ENCODE peak calls at places on chromosomes 1 and 21, in seven cellular contexts. C is kidney epithelial cell, M is NB4, A is brain microvascular endothelial cell, R is uterus, B is AG09309, J is endothelial cell of umbilical vein. W is an unnamed sample.

GRCh38 chr1:6489799-6490180 is 1.7 kb downstream of the PLEKHG5 start:
- DNase-seq in C (no peak), M (peak; percentile 85), A (peak; percentile 47), R (peak; percentile 42), B (no peak), J (peak; percentile 71), W (no peak)

GRCh38 chr1:36652586-36652985 is 169.9 kb upstream of the CSF3R start:
- DNase-seq in C (no peak), M (peak; percentile 41), A (no peak), R (no peak), B (no peak), J (no peak), W (no peak)

GRCh38 chr21:41973861-41974751 is 20.3 kb upstream of the C2CD2 start:
- DNase-seq in C (no peak), M (peak; percentile 89), A (no peak), R (peak; percentile 40), B (no peak), J (peak; percentile 14), W (no peak)

GRCh38 chr1:39625462-39626273 is 13.8 kb downstream of the HEYL start:
- DNase-seq in C (no peak), M (peak; percentile 95), A (peak; percentile 76), R (peak; percentile 93), B (no peak), J (no peak), W (no peak)

GRCh38 chr1:11339346-11340247 is 66.6 kb downstream of the UBIAD1 start:
- DNase-seq in C (no peak), M (no peak), A (no peak), R (no peak), B (no peak), J (no peak), W (no peak)

GRCh38 chr21:37166733-37167132 is 93.7 kb downstream of the TTC3 start:
- DNase-seq in C (no peak), M (peak; percentile 35), A (no peak), R (no peak), B (no peak), J (peak; percentile 43), W (no peak)

GRCh38 chr1:48039088-48040049 is 42.2 kb upstream of the TRABD2B start:
- DNase-seq in C (peak; percentile 70), M (no peak), A (no peak), R (no peak), B (no peak), J (no peak), W (no peak)

GRCh38 chr1:97507863-97508262 is 413.0 kb downstream of the DPYD start:
- DNase-seq in C (no peak), M (no peak), A (no peak), R (no peak), B (no peak), J (no peak), W (no peak)

GRCh38 chr1:29789221-29789909 is 553.0 kb downstream of the PTPRU start:
- DNase-seq in C (peak; percentile 21), M (no peak), A (no peak), R (no peak), B (no peak), J (no peak), W (no peak)

GRCh38 chr1:169325117-169325516 is 42.5 kb downstream of the NME7 start:
- DNase-seq in C (no peak), M (no peak), A (no peak), R (no peak), B (no peak), J (no peak), W (no peak)

GRCh38 chr1:54926955-54927354 is 40.0 kb upstream of the DHCR24 start:
- DNase-seq in C (no peak), M (no peak), A (no peak), R (no peak), B (no peak), J (no peak), W (no peak)

GRCh38 chr1:201307239-201307638 is 23.9 kb downstream of the PKP1 start:
- DNase-seq in C (no peak), M (no peak), A (no peak), R (no peak), B (no peak), J (no peak), W (no peak)

GRCh38 chr1:167057297-167057688 is 32.9 kb downstream of the GPA33 start:
- DNase-seq in C (no peak), M (peak; percentile 59), A (peak; percentile 34), R (no peak), B (no peak), J (no peak), W (no peak)

GRCh38 chr21:35697321-35697808 is 363.0 kb downstream of the SETD4 start:
- DNase-seq in C (no peak), M (no peak), A (peak; percentile 63), R (no peak), B (no peak), J (no peak), W (no peak)

GRCh38 chr21:43790053-43790524 is 712 bp downstream of the RRP1 start:
- DNase-seq in C (no peak), M (no peak), A (no peak), R (no peak), B (no peak), J (peak; percentile 12), W (no peak)

GRCh38 chr1:151211972-151212705 is 13.8 kb downstream of the PIP5K1A start:
- DNase-seq in C (no peak), M (no peak), A (no peak), R (no peak), B (no peak), J (no peak), W (no peak)

GRCh38 chr1:117501275-117501674 is 104.6 kb upstream of the TENT5C start:
- DNase-seq in C (no peak), M (no peak), A (peak; percentile 76), R (no peak), B (no peak), J (no peak), W (peak; percentile 41)

GRCh38 chr21:32562426-32562825 is 22.9 kb downstream of the TCP10L start:
- DNase-seq in C (peak; percentile 10), M (no peak), A (peak; percentile 56), R (peak; percentile 81), B (peak; percentile 72), J (peak; percentile 84), W (peak; percentile 50)

GRCh38 chr21:34908424-34909055 is 140.6 kb downstream of the RUNX1 start:
- DNase-seq in C (no peak), M (peak; percentile 99), A (no peak), R (peak; percentile 33), B (no peak), J (no peak), W (no peak)

GRCh38 chr1:19448491-19449439 is 36.6 kb downstream of the CAPZB start:
- DNase-seq in C (peak; percentile 90), M (no peak), A (no peak), R (peak; percentile 78), B (peak; percentile 88), J (peak; percentile 66), W (peak; percentile 51)

GRCh38 chr1:20153000-20153418 is 13.9 kb downstream of the PLA2G2F start:
- DNase-seq in C (no peak), M (peak; percentile 45), A (no peak), R (no peak), B (no peak), J (no peak), W (no peak)

GRCh38 chr1:3116150-3116510 is 47.1 kb downstream of the PRDM16 start:
- DNase-seq in C (no peak), M (no peak), A (no peak), R (no peak), B (no peak), J (no peak), W (no peak)

GRCh38 chr1:3114846-3115245 is 45.8 kb downstream of the PRDM16 start:
- DNase-seq in C (no peak), M (no peak), A (no peak), R (no peak), B (no peak), J (no peak), W (no peak)

GRCh38 chr1:3114131-3114744 is 45.2 kb downstream of the PRDM16 start:
- DNase-seq in C (no peak), M (no peak), A (no peak), R (no peak), B (no peak), J (no peak), W (no peak)

GRCh38 chr1:3116560-3116959 is 47.6 kb downstream of the PRDM16 start:
- DNase-seq in C (no peak), M (no peak), A (no peak), R (no peak), B (no peak), J (no peak), W (no peak)

GRCh38 chr1:3115275-3116149 is 46.5 kb downstream of the PRDM16 start:
- DNase-seq in C (no peak), M (no peak), A (no peak), R (no peak), B (no peak), J (no peak), W (no peak)
- TF ChIP-seq CTCF in C (no peak), M (no peak), A (no peak), R (no peak), B (no peak), J (no peak), W (no peak)

DNA sequence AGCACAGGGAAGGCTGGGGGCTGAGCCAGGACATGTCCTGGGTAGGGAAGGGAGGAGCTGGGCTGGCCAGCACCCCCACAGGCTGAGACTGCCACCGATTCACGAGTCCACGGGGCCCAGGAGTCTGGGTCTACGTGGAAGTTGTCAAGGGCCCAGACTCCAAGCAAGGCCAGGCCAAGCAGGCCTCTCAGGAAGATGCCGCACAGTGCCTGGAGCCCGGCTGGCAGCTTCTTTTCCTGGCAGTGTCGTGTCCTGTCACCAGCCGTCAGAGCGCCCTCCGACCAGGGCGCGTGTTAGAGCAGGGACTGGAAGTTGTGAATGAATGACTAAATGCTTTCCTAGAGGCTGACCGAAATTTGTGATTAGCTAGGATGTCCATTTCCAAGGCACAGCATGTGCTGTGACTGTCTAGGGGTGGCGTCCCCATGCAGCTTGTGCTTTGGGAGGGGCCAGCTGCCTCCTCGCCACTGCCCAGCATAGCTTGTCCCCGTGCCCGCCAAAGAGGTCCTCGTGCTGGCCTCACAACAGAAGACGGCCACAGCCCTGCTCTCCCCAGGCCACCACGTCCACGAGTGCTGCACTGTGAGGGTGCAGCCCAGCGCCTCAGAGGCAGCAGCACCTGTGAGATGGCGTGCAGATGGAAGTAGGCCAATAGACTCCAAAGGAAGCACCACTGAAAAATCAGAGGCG is 147.4 kb upstream of the COL6A1 start:
- DNase-seq in C (no peak), M (no peak), A (no peak), R (no peak), B (no peak), J (no peak), W (no peak)
- H3K4me3 ChIP-seq in C (no peak overlapping the region), M (no peak overlapping the region), A (no peak overlapping the region), R (no peak overlapping the region), B (no peak overlapping the region), J (no peak overlapping the region), W (no peak overlapping the region)

GRCh38 chr1:235709018-235709417 is 59.4 kb upstream of the GNG4 start:
- DNase-seq in C (no peak), M (no peak), A (no peak), R (no peak), B (no peak), J (no peak), W (no peak)
- TF ChIP-seq CTCF in C (no peak), M (no peak), A (no peak), R (no peak), B (no peak), J (no peak), W (no peak)

DNA sequence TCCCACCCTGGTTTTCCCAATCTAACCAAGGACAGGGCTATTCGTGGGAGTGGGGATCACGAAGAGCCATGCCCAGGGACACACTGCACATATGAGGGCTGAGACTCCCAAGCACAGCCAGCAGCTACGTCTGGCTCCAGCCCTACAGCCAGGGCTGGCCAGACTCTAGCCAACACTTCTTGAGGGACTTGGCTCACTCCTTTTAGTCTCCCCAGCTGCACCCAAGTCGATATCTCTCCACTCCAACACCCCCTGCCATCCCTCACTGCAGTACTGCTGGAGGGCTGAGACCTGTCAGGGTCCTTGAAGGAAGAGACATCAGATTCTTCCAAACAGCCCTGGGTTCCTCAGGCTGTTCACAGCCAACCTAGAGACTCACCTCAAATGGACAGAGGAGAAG is 62.6 kb downstream of the CD46 start:
- DNase-seq in C (no peak), M (no peak), A (no peak), R (no peak), B (no peak), J (no peak), W (no peak)
- H3K4me3 ChIP-seq in C (no peak overlapping the region), M (no peak overlapping the region), A (no peak overlapping the region), R (no peak overlapping the region), B (no peak overlapping the region), J (no peak overlapping the region), W (no peak overlapping the region)